ENCODE peak calls at places on chromosomes 2 and 18, in eight cellular contexts. D is esophagus squamous epithelium, K is A549, Y is tibial nerve, N is IMR-90, W is adrenal gland, Z is breast epithelium, J is transverse colon. F is an unnamed sample.

GRCh38 chr2:36965751-36966369 is 476 bp downstream of the STRN start:
- DNase-seq in N (no peak), Z (peak; percentile 32), D (peak; percentile 14), W (no peak), K (peak; percentile 46), J (peak; percentile 48), Y (no peak), F (peak; percentile 38)

GRCh38 chr2:181457121-181457740 is at the start of gene ITGA4:
- DNase-seq in Y (peak; percentile 28), W (peak; percentile 35), J (peak; percentile 85), K (peak; percentile 36), D (peak; percentile 5), N (peak; percentile 65), Z (peak; percentile 19), F (peak; percentile 49)

GRCh38 chr2:26584656-26585055 is 56.5 kb downstream of the CIB4 start:
- DNase-seq in J (no peak), Y (no peak), W (no peak), D (no peak), K (no peak), Z (no peak), N (no peak), F (no peak)

GRCh38 chr2:9554841-9555337 is 741 bp downstream of the ADAM17 start:
- DNase-seq in K (no peak), Z (peak; percentile 74), W (peak; percentile 51), D (no peak), J (peak; percentile 31), Y (no peak), N (peak; percentile 88), F (peak; percentile 56)

GRCh38 chr2:231922945-231923344 is 3.3 kb downstream of the NPPC start:
- DNase-seq in W (no peak), J (no peak), K (no peak), Y (no peak), D (no peak), N (no peak), Z (no peak), F (no peak)

GRCh38 chr18:63236417-63236816 is 83.2 kb downstream of the BCL2 start:
- DNase-seq in K (no peak), W (peak; percentile 35), J (no peak), Y (no peak), D (no peak), Z (no peak), N (no peak), F (no peak)

GRCh38 chr2:28269019-28269784 is 123.5 kb upstream of the FOSL2 start:
- DNase-seq in D (no peak), Y (no peak), N (peak; percentile 51), Z (no peak), W (no peak), K (peak; percentile 72), J (peak; percentile 74), F (no peak)

GRCh38 chr18:49768051-49768391 is 45.3 kb downstream of the ACAA2 start:
- DNase-seq in N (peak; percentile 65), W (no peak), D (no peak), Y (no peak), J (peak; percentile 70), Z (peak; percentile 63), K (peak; percentile 7), F (no peak)

GRCh38 chr18:22020127-22020866 is 149.1 kb upstream of the GATA6 start:
- DNase-seq in D (no peak), N (no peak), W (no peak), Z (no peak), Y (no peak), J (peak; percentile 45), K (no peak), F (peak; percentile 36)

GRCh38 chr18:9619545-9619944 is 5.2 kb upstream of the PPP4R1 start:
- DNase-seq in D (no peak), K (no peak), N (peak; percentile 92), W (no peak), Y (no peak), Z (no peak), J (no peak), F (no peak)

GRCh38 chr2:113214141-113214540 is 40.4 kb downstream of the PSD4 start:
- DNase-seq in N (no peak), W (no peak), Y (no peak), D (no peak), Z (no peak), J (no peak), K (no peak), F (no peak)

GRCh38 chr2:113069676-113070605 is 2.2 kb downstream of the IL1F10 start:
- DNase-seq in J (no peak), Y (no peak), D (no peak), Z (no peak), K (no peak), N (no peak), W (no peak), F (no peak)

GRCh38 chr2:232890896-232891601 is 21.0 kb downstream of the SNORC start:
- DNase-seq in Z (peak; percentile 77), Y (peak; percentile 12), D (no peak), W (peak; percentile 90), J (no peak), K (no peak), N (peak; percentile 27), F (peak; percentile 85)

GRCh38 chr2:130728007-130728454 is 839 bp upstream of the GPR148 start:
- DNase-seq in Z (no peak), N (no peak), D (no peak), Y (no peak), W (peak; percentile 51), J (peak; percentile 12), K (no peak), F (no peak)

GRCh38 chr2:191020742-191021381 is 6.9 kb upstream of the STAT1 start:
- DNase-seq in J (peak; percentile 24), K (peak; percentile 17), W (peak; percentile 70), Y (no peak), D (no peak), N (peak; percentile 93), Z (no peak), F (peak; percentile 87)

GRCh38 chr18:47283476-47283875 is 32.0 kb upstream of the SKOR2 start:
- DNase-seq in J (no peak), Z (no peak), W (no peak), Y (no peak), D (no peak), N (peak; percentile 33), K (no peak), F (no peak)

DNA sequence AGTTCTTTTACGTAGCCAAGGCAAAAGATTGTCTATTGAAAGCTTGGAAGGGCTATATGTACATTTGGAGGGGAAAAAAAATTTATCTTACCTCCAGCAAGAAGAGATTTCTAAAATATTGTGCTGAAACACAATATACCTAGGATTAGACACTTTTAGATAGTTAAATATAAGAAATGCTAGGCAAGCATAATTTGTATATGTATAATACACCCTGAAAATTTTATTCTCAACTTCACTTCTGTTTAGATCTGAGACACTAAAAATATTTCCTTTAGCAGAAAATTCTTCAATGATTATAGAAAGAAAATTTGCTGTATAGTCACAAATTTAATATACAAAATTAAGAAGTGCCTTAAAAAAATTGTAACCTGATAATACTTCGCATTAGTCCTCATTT is 42.6 kb downstream of the ITGAV start:
- DNase-seq in N (no peak), K (no peak), Y (no peak), W (no peak), D (no peak), J (no peak), Z (no peak), F (no peak)
- H3K4me3 ChIP-seq in N (no peak overlapping the region), K (no peak overlapping the region), Y (no peak overlapping the region), W (no peak overlapping the region), D (no peak overlapping the region), J (no peak overlapping the region), Z (no peak overlapping the region), F (no peak overlapping the region)

DNA sequence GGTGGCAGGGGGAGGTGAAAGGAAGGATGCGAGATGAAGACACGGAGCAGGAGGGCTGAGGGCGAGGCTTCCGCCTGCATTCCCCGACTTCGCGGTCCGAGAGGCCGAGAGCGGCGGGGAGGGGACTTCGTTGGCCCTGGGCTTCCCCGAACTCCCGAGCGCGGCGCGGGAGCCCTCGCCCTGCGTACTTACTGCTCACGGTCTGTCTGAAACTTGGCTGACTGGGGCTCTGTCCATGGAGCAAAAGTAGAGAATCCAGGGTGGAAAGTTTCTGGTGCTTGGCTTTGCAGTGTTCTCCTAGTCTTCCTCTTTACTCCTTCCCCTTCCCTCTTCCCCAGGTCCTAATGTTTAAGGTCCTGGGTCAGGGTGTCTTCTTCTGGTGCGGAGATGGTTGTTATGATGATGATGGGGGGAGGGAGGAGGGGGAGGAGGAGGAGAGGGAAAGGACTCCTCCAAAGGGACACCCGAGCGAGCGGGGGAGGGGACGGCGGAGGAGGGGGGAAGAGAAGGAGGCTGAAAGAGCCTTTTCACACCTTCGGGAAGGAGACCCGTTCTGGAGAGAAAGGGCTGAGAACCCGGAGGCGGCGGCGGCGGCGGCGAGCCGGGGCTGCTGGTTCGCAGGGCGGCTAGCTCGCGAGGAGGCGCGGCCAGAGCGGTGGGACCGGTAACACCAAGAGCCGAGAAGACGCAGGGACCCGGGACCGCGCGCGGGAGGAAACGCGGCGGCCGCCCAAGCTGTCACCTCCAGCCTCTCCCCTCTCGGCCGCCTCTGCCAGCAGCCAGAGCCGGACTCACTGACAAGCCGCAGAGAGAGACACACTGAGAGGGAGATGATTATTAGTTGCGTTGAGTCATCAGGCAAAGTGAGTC is at the start of gene SATB2:
- DNase-seq in Z (no peak), W (peak; percentile 54), N (peak; percentile 78), Y (no peak), J (peak; percentile 62), D (no peak), K (peak; percentile 25), F (peak; percentile 88)
- TF ChIP-seq POLR2A in Z (no peak), W (no peak), N (peak; percentile 79), Y (no peak), J (no peak), D (no peak), K (no peak), F (no peak)

DNA sequence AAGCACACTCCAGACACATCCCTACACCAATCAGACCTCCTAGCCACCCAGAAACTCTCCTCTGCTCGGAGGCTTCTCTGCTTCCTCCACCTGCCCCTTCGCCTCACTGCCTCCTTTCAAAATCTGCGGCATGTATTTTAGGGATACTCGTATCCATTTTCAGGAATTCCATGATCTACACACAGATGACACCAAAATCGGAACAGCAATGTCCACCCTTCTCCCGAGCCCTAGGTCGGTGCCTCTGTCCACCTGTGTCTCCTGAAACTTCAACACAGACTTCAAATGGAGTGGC is 1.4 kb upstream of the SH3BP4 start:
- DNase-seq in Y (no peak), N (no peak), K (no peak), D (no peak), J (no peak), Z (no peak), W (no peak), F (peak; percentile 73)
- H3K4me3 ChIP-seq in Y (no peak overlapping the region), N (no peak overlapping the region), K (no peak overlapping the region), D (peak overlapping the region; percentile 79), J (no peak overlapping the region), Z (no peak overlapping the region), W (no peak overlapping the region), F (no peak overlapping the region)

DNA sequence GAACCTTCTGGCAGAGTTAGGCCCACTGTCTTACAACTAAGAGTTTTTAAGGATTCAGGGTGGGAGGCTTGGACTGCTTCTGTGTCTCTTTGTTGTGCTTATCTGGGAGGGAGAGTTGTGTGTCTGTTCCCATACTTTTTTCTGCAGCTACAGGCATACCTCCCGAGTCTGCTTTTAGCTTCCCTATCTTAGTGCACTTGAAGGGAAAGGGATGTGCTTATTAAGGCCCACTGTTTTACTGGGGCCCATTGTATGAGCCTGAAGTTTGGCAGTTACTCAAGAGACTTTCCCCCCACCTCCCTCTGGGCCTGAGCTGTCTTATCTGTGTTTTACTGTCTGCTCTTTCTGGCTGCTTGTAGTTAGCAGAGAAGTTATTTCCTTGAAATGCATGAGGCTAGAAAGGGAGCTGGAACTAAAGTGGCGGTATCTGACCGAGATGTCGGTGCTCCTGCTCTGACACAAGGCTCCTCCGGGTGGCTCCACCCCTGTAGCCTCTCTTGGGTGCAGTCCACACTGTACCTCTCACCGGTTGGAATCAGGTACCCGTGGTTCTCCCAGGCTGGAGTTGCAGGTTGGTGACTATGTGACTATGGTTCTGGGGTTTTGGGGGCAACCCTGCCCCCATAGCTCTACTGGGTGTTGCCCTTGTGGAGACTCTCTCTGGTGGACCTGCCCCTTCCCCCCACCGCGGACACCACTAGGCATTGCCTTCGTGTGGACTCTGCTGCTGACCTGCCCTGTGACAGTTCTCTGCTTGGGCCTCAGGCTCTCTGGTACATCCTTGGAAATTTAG is 12.9 kb downstream of the UBR3 start:
- DNase-seq in K (no peak), J (no peak), N (peak; percentile 17), D (no peak), Y (no peak), W (no peak), Z (no peak), F (no peak)
- TF ChIP-seq POLR2A in K (no peak), J (no peak), N (no peak), D (no peak), Y (no peak), W (no peak), Z (no peak), F (no peak)

F was measured in lower leg skin.